ENCODE peak calls at places on chromosome 10, in six cellular contexts. One of them, this sample, is unnamed.

GRCh38 chr10:351770-352318 is 216.6 kb downstream of the ZMYND11 start:
- DNase-seq in activated naive CD4-positive, alpha-beta T cell treated with anti-CD3 and anti-CD28 coated beads for 36 hours: peak; percentile 72
- DNase-seq in thoracic aorta: no peak
- DNase-seq in cardiac fibroblast: no peak
- DNase-seq in HEK293T: no peak
- DNase-seq in GM04504: no peak
- DNase-seq in this sample: no peak

GRCh38 chr10:100775346-100775745 is 30.0 kb downstream of the PAX2 start:
- DNase-seq in activated naive CD4-positive, alpha-beta T cell treated with anti-CD3 and anti-CD28 coated beads for 36 hours: no peak
- DNase-seq in thoracic aorta: no peak
- DNase-seq in cardiac fibroblast: no peak
- DNase-seq in HEK293T: no peak
- DNase-seq in GM04504: peak; percentile 8
- DNase-seq in this sample: no peak

GRCh38 chr10:24483701-24484100 is 240.0 kb downstream of the ARHGAP21 start:
- DNase-seq in activated naive CD4-positive, alpha-beta T cell treated with anti-CD3 and anti-CD28 coated beads for 36 hours: peak; percentile 26
- DNase-seq in thoracic aorta: no peak
- DNase-seq in cardiac fibroblast: peak; percentile 32
- DNase-seq in HEK293T: peak; percentile 16
- DNase-seq in GM04504: no peak
- DNase-seq in this sample: peak; percentile 71

GRCh38 chr10:89296227-89296648 is 5.6 kb upstream of the IFIT2 start:
- DNase-seq in activated naive CD4-positive, alpha-beta T cell treated with anti-CD3 and anti-CD28 coated beads for 36 hours: no peak
- DNase-seq in thoracic aorta: no peak
- DNase-seq in cardiac fibroblast: peak; percentile 85
- DNase-seq in HEK293T: no peak
- DNase-seq in GM04504: peak; percentile 49
- DNase-seq in this sample: no peak

GRCh38 chr10:1141261-1141660 is 85.1 kb downstream of the WDR37 start:
- DNase-seq in activated naive CD4-positive, alpha-beta T cell treated with anti-CD3 and anti-CD28 coated beads for 36 hours: no peak
- DNase-seq in thoracic aorta: no peak
- DNase-seq in cardiac fibroblast: no peak
- DNase-seq in HEK293T: no peak
- DNase-seq in GM04504: no peak
- DNase-seq in this sample: no peak

GRCh38 chr10:121540773-121541395 is 57.4 kb downstream of the FGFR2 start:
- DNase-seq in activated naive CD4-positive, alpha-beta T cell treated with anti-CD3 and anti-CD28 coated beads for 36 hours: no peak
- DNase-seq in thoracic aorta: no peak
- DNase-seq in cardiac fibroblast: no peak
- DNase-seq in HEK293T: no peak
- DNase-seq in GM04504: no peak
- DNase-seq in this sample: no peak

GRCh38 chr10:122981066-122981464 is 864 bp downstream of the PSTK start:
- DNase-seq in activated naive CD4-positive, alpha-beta T cell treated with anti-CD3 and anti-CD28 coated beads for 36 hours: no peak
- DNase-seq in thoracic aorta: no peak
- DNase-seq in cardiac fibroblast: peak; percentile 55
- DNase-seq in HEK293T: peak; percentile 54
- DNase-seq in GM04504: no peak
- DNase-seq in this sample: peak; percentile 68

GRCh38 chr10:18238875-18239485 is 98.8 kb downstream of the CACNB2 start:
- DNase-seq in activated naive CD4-positive, alpha-beta T cell treated with anti-CD3 and anti-CD28 coated beads for 36 hours: peak; percentile 10
- DNase-seq in thoracic aorta: no peak
- DNase-seq in cardiac fibroblast: peak; percentile 75
- DNase-seq in HEK293T: peak; percentile 36
- DNase-seq in GM04504: no peak
- DNase-seq in this sample: peak; percentile 55

GRCh38 chr10:30979956-30980355 is 51.7 kb downstream of the ZNF438 start:
- DNase-seq in activated naive CD4-positive, alpha-beta T cell treated with anti-CD3 and anti-CD28 coated beads for 36 hours: no peak
- DNase-seq in thoracic aorta: no peak
- DNase-seq in cardiac fibroblast: no peak
- DNase-seq in HEK293T: no peak
- DNase-seq in GM04504: no peak
- DNase-seq in this sample: no peak

GRCh38 chr10:129710510-129710847 is 243.4 kb downstream of the MGMT start:
- DNase-seq in activated naive CD4-positive, alpha-beta T cell treated with anti-CD3 and anti-CD28 coated beads for 36 hours: no peak
- DNase-seq in thoracic aorta: no peak
- DNase-seq in cardiac fibroblast: no peak
- DNase-seq in HEK293T: no peak
- DNase-seq in GM04504: no peak
- DNase-seq in this sample: no peak

GRCh38 chr10:80186364-80187012 is 18.8 kb downstream of the ANXA11 start:
- DNase-seq in activated naive CD4-positive, alpha-beta T cell treated with anti-CD3 and anti-CD28 coated beads for 36 hours: peak; percentile 74
- DNase-seq in thoracic aorta: no peak
- DNase-seq in cardiac fibroblast: no peak
- DNase-seq in HEK293T: no peak
- DNase-seq in GM04504: no peak
- DNase-seq in this sample: no peak

GRCh38 chr10:7409045-7409731 is 1.6 kb downstream of the SFMBT2 start:
- DNase-seq in activated naive CD4-positive, alpha-beta T cell treated with anti-CD3 and anti-CD28 coated beads for 36 hours: peak; percentile 82
- DNase-seq in thoracic aorta: no peak
- DNase-seq in cardiac fibroblast: peak; percentile 39
- DNase-seq in HEK293T: peak; percentile 42
- DNase-seq in GM04504: no peak
- DNase-seq in this sample: no peak

GRCh38 chr10:78335691-78336401 is 302.2 kb downstream of the RPS24 start:
- DNase-seq in activated naive CD4-positive, alpha-beta T cell treated with anti-CD3 and anti-CD28 coated beads for 36 hours: no peak
- DNase-seq in thoracic aorta: peak; percentile 51
- DNase-seq in cardiac fibroblast: peak; percentile 27
- DNase-seq in HEK293T: no peak
- DNase-seq in GM04504: no peak
- DNase-seq in this sample: peak; percentile 89

GRCh38 chr10:96413151-96413787 is 54.5 kb upstream of the OPALIN start:
- DNase-seq in activated naive CD4-positive, alpha-beta T cell treated with anti-CD3 and anti-CD28 coated beads for 36 hours: no peak
- DNase-seq in thoracic aorta: no peak
- DNase-seq in cardiac fibroblast: no peak
- DNase-seq in HEK293T: no peak
- DNase-seq in GM04504: no peak
- DNase-seq in this sample: no peak

GRCh38 chr10:110168601-110169481 is 38.6 kb upstream of the MXI1 start:
- DNase-seq in activated naive CD4-positive, alpha-beta T cell treated with anti-CD3 and anti-CD28 coated beads for 36 hours: peak; percentile 47
- DNase-seq in thoracic aorta: no peak
- DNase-seq in cardiac fibroblast: no peak
- DNase-seq in HEK293T: no peak
- DNase-seq in GM04504: no peak
- DNase-seq in this sample: no peak